ENCODE peak calls at places on chromosomes 5 and 9, in four cellular contexts. One of them, this sample, is unnamed.

GRCh38 chr9:18675973-18676372 is 202.0 kb downstream of the ADAMTSL1 start:
- DNase-seq in A549: no peak
- DNase-seq in GM23248: no peak
- DNase-seq in AG10803: no peak
- DNase-seq in this sample: no peak

GRCh38 chr9:7123743-7124142 is 366.0 kb downstream of the KDM4C start:
- DNase-seq in GM23248: peak; percentile 26
- DNase-seq in A549: no peak
- DNase-seq in AG10803: no peak
- DNase-seq in this sample: no peak

GRCh38 chr5:135031146-135031812 is 2.7 kb downstream of the PITX1 start:
- DNase-seq in A549: no peak
- DNase-seq in AG10803: peak; percentile 13
- DNase-seq in GM23248: no peak
- DNase-seq in this sample: no peak

GRCh38 chr5:218457-219289 is 553 bp downstream of the SDHA start:
- DNase-seq in A549: no peak
- DNase-seq in AG10803: peak; percentile 27
- DNase-seq in GM23248: peak; percentile 76
- DNase-seq in this sample: peak; percentile 30

GRCh38 chr9:106885451-106885850 is 22.5 kb downstream of the ZNF462 start:
- DNase-seq in AG10803: peak; percentile 74
- DNase-seq in GM23248: peak; percentile 88
- DNase-seq in A549: peak; percentile 29
- DNase-seq in this sample: peak; percentile 77

GRCh38 chr9:20290287-20290686 is 332.0 kb downstream of the MLLT3 start:
- DNase-seq in AG10803: no peak
- DNase-seq in GM23248: no peak
- DNase-seq in A549: no peak
- DNase-seq in this sample: no peak

GRCh38 chr9:33884856-33885701 is 68.1 kb downstream of the UBE2R2 start:
- DNase-seq in GM23248: peak; percentile 28
- DNase-seq in AG10803: peak; percentile 9
- DNase-seq in A549: no peak
- DNase-seq in this sample: peak; percentile 83

GRCh38 chr5:167479796-167480195 is 811.6 kb upstream of the WWC1 start:
- DNase-seq in AG10803: peak; percentile 2
- DNase-seq in A549: no peak
- DNase-seq in GM23248: no peak
- DNase-seq in this sample: no peak

GRCh38 chr9:107895524-107896001 is 406.0 kb upstream of the KLF4 start:
- DNase-seq in AG10803: peak; percentile 56
- DNase-seq in GM23248: peak; percentile 81
- DNase-seq in A549: no peak
- DNase-seq in this sample: peak; percentile 42

GRCh38 chr9:2788948-2789347 is 54.9 kb downstream of the PUM3 start:
- DNase-seq in AG10803: no peak
- DNase-seq in A549: no peak
- DNase-seq in GM23248: no peak
- DNase-seq in this sample: no peak

GRCh38 chr9:134922932-134923240 is 5.2 kb upstream of the FCN1 start:
- DNase-seq in AG10803: no peak
- DNase-seq in A549: no peak
- DNase-seq in GM23248: no peak
- DNase-seq in this sample: no peak

GRCh38 chr9:105259731-105260612 is 15.5 kb downstream of the SLC44A1 start:
- DNase-seq in AG10803: no peak
- DNase-seq in GM23248: no peak
- DNase-seq in A549: no peak
- DNase-seq in this sample: no peak

GRCh38 chr9:135262248-135262647 is 174.8 kb downstream of the OLFM1 start:
- DNase-seq in GM23248: no peak
- DNase-seq in A549: no peak
- DNase-seq in AG10803: peak; percentile 3
- DNase-seq in this sample: no peak

GRCh38 chr5:72138943-72139467 is 31.7 kb downstream of the MAP1B start:
- DNase-seq in AG10803: peak; percentile 94
- DNase-seq in GM23248: peak; percentile 97
- DNase-seq in A549: no peak
- DNase-seq in this sample: peak; percentile 97

GRCh38 chr9:69549310-69550202 is 122.6 kb downstream of the APBA1 start:
- DNase-seq in AG10803: peak; percentile 56
- DNase-seq in GM23248: peak; percentile 69
- DNase-seq in A549: peak; percentile 21
- DNase-seq in this sample: peak; percentile 63

GRCh38 chr9:129363216-129363873 is 185.3 kb upstream of the IER5L start:
- DNase-seq in AG10803: no peak
- DNase-seq in A549: no peak
- DNase-seq in GM23248: no peak
- DNase-seq in this sample: no peak

GRCh38 chr5:34007116-34007674 is 655 bp downstream of the AMACR start:
- DNase-seq in AG10803: no peak
- DNase-seq in GM23248: peak; percentile 50
- DNase-seq in A549: peak; percentile 10
- DNase-seq in this sample: peak; percentile 22

GRCh38 chr5:1549631-1550030 is 25.9 kb upstream of the LPCAT1 start:
- DNase-seq in AG10803: no peak
- DNase-seq in A549: no peak
- DNase-seq in GM23248: no peak
- DNase-seq in this sample: no peak

GRCh38 chr9:72462340-72462739 is 59.1 kb upstream of the TMC1 start:
- DNase-seq in GM23248: no peak
- DNase-seq in AG10803: no peak
- DNase-seq in A549: no peak
- DNase-seq in this sample: peak; percentile 89

GRCh38 chr9:1400983-1401382 is 350.8 kb downstream of the DMRT2 start:
- DNase-seq in GM23248: no peak
- DNase-seq in AG10803: no peak
- DNase-seq in A549: no peak
- DNase-seq in this sample: no peak

GRCh38 chr9:4741365-4742031 is 496 bp upstream of the AK3 start:
- DNase-seq in AG10803: no peak
- DNase-seq in A549: peak; percentile 32
- DNase-seq in GM23248: peak; percentile 35
- DNase-seq in this sample: peak; percentile 21

GRCh38 chr5:143760755-143761154 is 51.2 kb upstream of the HMHB1 start:
- DNase-seq in AG10803: no peak
- DNase-seq in GM23248: no peak
- DNase-seq in A549: no peak
- DNase-seq in this sample: no peak

GRCh38 chr5:143758750-143759149 is 53.2 kb upstream of the HMHB1 start:
- DNase-seq in AG10803: peak; percentile 91
- DNase-seq in A549: no peak
- DNase-seq in GM23248: peak; percentile 76
- DNase-seq in this sample: peak; percentile 82

GRCh38 chr5:143758015-143758414 is 53.9 kb upstream of the HMHB1 start:
- DNase-seq in GM23248: no peak
- DNase-seq in A549: no peak
- DNase-seq in AG10803: no peak
- DNase-seq in this sample: no peak

GRCh38 chr5:143760137-143760505 is 51.8 kb upstream of the HMHB1 start:
- DNase-seq in A549: no peak
- DNase-seq in GM23248: no peak
- DNase-seq in AG10803: no peak
- DNase-seq in this sample: no peak

DNA sequence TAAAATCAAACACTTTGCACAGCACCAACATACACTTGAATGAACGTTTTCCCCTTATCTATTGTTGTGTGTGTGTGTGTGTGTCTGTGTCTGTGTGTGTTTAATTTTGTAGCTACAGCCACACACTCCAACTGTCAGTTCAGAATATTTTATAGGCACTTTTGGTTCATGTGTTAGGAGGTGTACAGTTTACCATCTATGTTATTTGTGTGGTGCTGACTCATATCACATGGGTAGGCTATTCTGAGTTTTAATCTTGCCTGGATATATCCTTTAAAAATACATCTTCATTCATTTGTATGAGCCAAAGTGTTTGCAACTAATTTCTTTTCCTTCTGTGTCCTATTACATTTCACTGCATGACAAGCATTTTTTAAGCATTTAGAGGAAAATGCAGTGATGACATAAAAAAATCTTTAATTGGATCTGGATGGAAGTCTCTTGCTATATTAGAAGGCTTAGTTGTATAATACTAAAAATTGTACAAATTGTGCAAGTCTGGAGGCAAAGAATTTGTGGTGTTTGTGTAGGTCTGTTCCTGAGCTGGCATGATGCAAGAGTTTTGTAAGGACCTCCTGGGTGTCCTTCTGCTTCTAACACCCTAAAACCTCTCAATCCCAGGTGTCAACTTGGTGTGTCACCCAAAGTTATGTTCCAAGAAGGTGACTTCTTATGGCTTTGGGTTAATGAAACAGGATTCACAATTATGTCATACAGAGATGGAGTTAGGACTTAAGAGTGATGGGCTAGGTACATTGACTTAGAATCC is 52.4 kb upstream of the HMHB1 start:
- DNase-seq in GM23248: peak; percentile 37
- DNase-seq in A549: no peak
- DNase-seq in AG10803: peak; percentile 85
- DNase-seq in this sample: peak; percentile 29
- H3K4me3 ChIP-seq in GM23248: peak overlapping the region; percentile 26
- H3K4me3 ChIP-seq in A549: no peak overlapping the region
- H3K4me3 ChIP-seq in AG10803: no peak overlapping the region
- H3K4me3 ChIP-seq in this sample: no peak overlapping the region

DNA sequence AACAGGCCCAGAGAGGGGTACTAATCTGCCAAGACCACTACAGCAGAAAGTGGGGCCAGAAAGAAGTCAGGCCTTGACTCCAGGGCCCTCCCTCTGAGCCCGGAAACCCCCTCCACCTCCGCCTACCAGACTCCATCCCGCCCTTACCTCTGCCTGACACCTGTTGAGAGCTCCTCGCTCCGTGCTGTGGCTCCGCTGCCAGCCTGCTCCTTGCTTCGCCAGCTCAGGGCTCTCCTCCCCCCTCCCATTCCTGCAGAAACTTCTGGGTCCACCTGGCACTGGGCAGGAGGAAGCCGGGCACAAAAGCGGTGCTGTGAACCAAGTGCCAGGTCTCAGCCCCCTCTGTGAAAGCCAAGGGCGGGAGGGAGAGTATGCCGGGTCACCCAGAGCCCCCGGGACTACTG is 6.4 kb upstream of the ST6GALNAC6 start:
- DNase-seq in A549: no peak
- DNase-seq in GM23248: no peak
- DNase-seq in AG10803: no peak
- DNase-seq in this sample: no peak
- H3K4me3 ChIP-seq in A549: no peak overlapping the region
- H3K4me3 ChIP-seq in GM23248: no peak overlapping the region
- H3K4me3 ChIP-seq in AG10803: no peak overlapping the region
- H3K4me3 ChIP-seq in this sample: no peak overlapping the region

DNA sequence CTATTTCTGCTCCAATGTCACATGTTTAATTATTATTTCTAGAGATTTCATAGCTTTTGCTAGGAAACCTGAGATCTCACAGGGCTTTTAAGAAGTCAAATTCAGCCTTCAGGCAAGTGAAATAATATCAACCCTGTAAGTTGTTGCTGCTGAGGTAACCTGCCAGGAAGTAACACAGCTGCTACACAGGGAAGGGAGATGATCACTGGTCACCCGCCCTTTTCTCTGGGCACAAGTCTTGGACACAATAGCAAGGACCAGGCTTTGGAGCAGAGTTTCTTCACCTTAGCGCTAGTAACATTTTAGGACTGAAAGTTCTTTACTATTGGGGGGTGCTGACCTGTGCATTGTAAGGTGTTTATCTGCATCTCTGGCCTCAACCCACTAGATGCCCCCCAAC is 50.1 kb downstream of the PTTG1 start:
- DNase-seq in A549: no peak
- DNase-seq in AG10803: no peak
- DNase-seq in GM23248: no peak
- DNase-seq in this sample: no peak
- H3K4me3 ChIP-seq in A549: no peak overlapping the region
- H3K4me3 ChIP-seq in AG10803: no peak overlapping the region
- H3K4me3 ChIP-seq in GM23248: no peak overlapping the region
- H3K4me3 ChIP-seq in this sample: no peak overlapping the region

GRCh38 chr9:124384210-124384609 is 31.0 kb downstream of the PSMB7 start:
- DNase-seq in A549: no peak
- DNase-seq in AG10803: no peak
- DNase-seq in GM23248: no peak
- DNase-seq in this sample: no peak
- H3K4me3 ChIP-seq in A549: no peak overlapping the region
- H3K4me3 ChIP-seq in AG10803: no peak overlapping the region
- H3K4me3 ChIP-seq in GM23248: no peak overlapping the region
- H3K4me3 ChIP-seq in this sample: no peak overlapping the region

GRCh38 chr5:9363026-9363793 is 182.7 kb downstream of the SEMA5A start:
- DNase-seq in AG10803: peak; percentile 57
- DNase-seq in GM23248: peak; percentile 48
- DNase-seq in A549: no peak
- DNase-seq in this sample: peak; percentile 67
- H3K4me3 ChIP-seq in AG10803: no peak overlapping the region
- H3K4me3 ChIP-seq in GM23248: no peak overlapping the region
- H3K4me3 ChIP-seq in A549: no peak overlapping the region
- H3K4me3 ChIP-seq in this sample: no peak overlapping the region

GRCh38 chr5:140547508-140548299 is at the start of gene EIF4EBP3:
- DNase-seq in AG10803: peak; percentile 95
- DNase-seq in GM23248: peak; percentile 99
- DNase-seq in A549: peak; percentile 87
- DNase-seq in this sample: peak; percentile 98

GRCh38 chr5:140545606-140546005 is 1.9 kb upstream of the EIF4EBP3 start:
- DNase-seq in GM23248: no peak
- DNase-seq in A549: no peak
- DNase-seq in AG10803: no peak
- DNase-seq in this sample: no peak

GRCh38 chr5:140548791-140549190 is 1.3 kb downstream of the EIF4EBP3 start:
- DNase-seq in GM23248: no peak
- DNase-seq in A549: no peak
- DNase-seq in AG10803: no peak
- DNase-seq in this sample: no peak

GRCh38 chr5:140548300-140548688 is 832 bp downstream of the EIF4EBP3 start:
- DNase-seq in GM23248: no peak
- DNase-seq in A549: no peak
- DNase-seq in AG10803: no peak
- DNase-seq in this sample: no peak

DNA sequence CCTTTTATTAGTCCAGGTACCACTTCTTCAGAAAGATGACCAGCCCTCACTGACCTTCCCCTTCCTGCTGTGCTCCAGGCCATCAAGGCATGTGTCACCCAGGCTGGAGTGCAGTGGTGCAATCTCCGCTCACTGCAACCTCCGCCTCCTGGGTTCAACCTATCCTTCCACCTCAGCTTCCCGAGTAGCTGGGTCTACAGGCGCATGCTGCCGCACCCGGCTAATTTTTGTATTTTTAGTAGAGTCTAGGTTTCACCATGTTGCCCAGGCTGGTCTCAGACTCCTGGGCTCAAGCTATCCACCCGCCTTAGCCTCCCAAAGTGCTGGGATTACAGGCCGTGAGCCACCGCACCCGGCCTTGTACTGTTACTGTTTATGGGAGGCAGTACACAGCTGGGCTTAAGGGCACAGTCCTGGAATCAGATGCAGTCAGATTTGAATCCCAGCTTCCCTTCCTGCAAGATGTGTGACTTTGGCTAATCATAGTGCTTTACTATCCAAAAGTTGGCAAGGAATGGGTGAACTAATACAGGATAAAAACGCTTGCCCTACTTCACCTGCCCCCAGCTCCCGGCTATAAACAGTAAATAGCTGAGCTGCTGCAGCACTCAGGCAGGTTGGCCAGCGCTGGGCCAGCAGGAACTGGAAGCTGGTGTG is 483 bp upstream of the EIF4EBP3 start:
- DNase-seq in GM23248: peak; percentile 32
- DNase-seq in AG10803: no peak
- DNase-seq in A549: no peak
- DNase-seq in this sample: no peak
- H3K4me3 ChIP-seq in GM23248: peak overlapping the region; percentile 73
- H3K4me3 ChIP-seq in AG10803: peak overlapping the region; percentile 27
- H3K4me3 ChIP-seq in A549: no peak overlapping the region
- H3K4me3 ChIP-seq in this sample: no peak overlapping the region